ENCODE peak calls at places on chromosomes 1 and 21, in four cellular contexts. X is H1, O is HepG2, N is GM12878. V is an unnamed sample.

GRCh38 chr1:115539061-115539460 is 102.7 kb upstream of the VANGL1 start:
- DNase-seq in X (no peak), O (no peak), N (no peak), V (no peak)

GRCh38 chr1:243930822-243931671 is 81.0 kb upstream of the AKT3 start:
- DNase-seq in X (no peak), O (no peak), N (no peak), V (no peak)

GRCh38 chr1:50027794-50028193 is 4.0 kb upstream of the AGBL4 start:
- DNase-seq in X (no peak), O (no peak), N (no peak), V (no peak)

GRCh38 chr1:1173793-1174415 is at the start of gene TTLL10:
- DNase-seq in X (no peak), O (no peak), N (no peak), V (no peak)

GRCh38 chr1:2129256-2129943 is 65.2 kb downstream of the FAAP20 start:
- DNase-seq in X (no peak), O (no peak), N (no peak), V (no peak)

GRCh38 chr1:66996018-66996682 is 57.8 kb downstream of the SLC35D1 start:
- DNase-seq in X (peak), O (peak), N (peak), V (peak)

GRCh38 chr1:67005068-67005467 is 48.9 kb downstream of the SLC35D1 start:
- DNase-seq in X (no peak), O (no peak), N (no peak), V (no peak)

GRCh38 chr1:20448626-20449215 is 37.3 kb downstream of the CAMK2N1 start:
- DNase-seq in X (no peak), O (no peak), N (no peak), V (no peak)

GRCh38 chr1:85815906-85816305 is 107.7 kb upstream of the ZNHIT6 start:
- DNase-seq in X (no peak), O (no peak), N (no peak), V (no peak)

GRCh38 chr1:224203243-224204016 is 20.4 kb downstream of the DEGS1 start:
- DNase-seq in X (no peak), O (no peak), N (peak), V (no peak)

GRCh38 chr21:44021064-44021463 is 9.0 kb downstream of the TRAPPC10 start:
- DNase-seq in X (no peak), O (peak), N (no peak), V (no peak)

GRCh38 chr1:68958957-68959356 is 462.1 kb upstream of the DEPDC1 start:
- DNase-seq in X (no peak), O (no peak), N (no peak), V (no peak)

GRCh38 chr1:118987431-118988185 is 535 bp downstream of the TBX15 start:
- DNase-seq in X (no peak), O (no peak), N (no peak), V (no peak)

GRCh38 chr1:160375788-160376524 is 9.1 kb downstream of the NHLH1 start:
- DNase-seq in X (no peak), O (peak), N (no peak), V (no peak)

GRCh38 chr21:16422702-16423101 is 692.9 kb downstream of the USP25 start:
- DNase-seq in X (no peak), O (no peak), N (no peak), V (no peak)

GRCh38 chr1:232655746-232656085 is 25.8 kb upstream of the SIPA1L2 start:
- DNase-seq in X (no peak), O (no peak), N (no peak), V (no peak)

GRCh38 chr1:232650433-232650832 is 20.5 kb upstream of the SIPA1L2 start:
- DNase-seq in X (no peak), O (no peak), N (no peak), V (no peak)

GRCh38 chr1:232657426-232657825 is 27.5 kb upstream of the SIPA1L2 start:
- DNase-seq in X (no peak), O (no peak), N (no peak), V (no peak)

GRCh38 chr1:232655041-232655745 is 25.3 kb upstream of the SIPA1L2 start:
- DNase-seq in X (no peak), O (no peak), N (peak), V (no peak)
- TF ChIP-seq SP1 in X (no peak), O (no peak), N (no peak), V (no peak)

GRCh38 chr1:27393641-27394281 is 1.3 kb downstream of the GPR3 start:
- DNase-seq in X (no peak), O (no peak), N (no peak), V (no peak)
- TF ChIP-seq SUZ12 in X (no peak), O (no peak), N (no peak), V (no peak)

GRCh38 chr1:77687519-77687906 is 5.1 kb upstream of the ZZZ3 start:
- DNase-seq in X (peak), O (peak), N (no peak), V (no peak)
- TF ChIP-seq SP1 in X (no peak), O (no peak), N (no peak), V (no peak)

GRCh38 chr1:32991819-32992488 is 27.3 kb upstream of the RNF19B start:
- DNase-seq in X (no peak), O (no peak), N (no peak), V (no peak)

GRCh38 chr1:32988665-32989064 is 24.1 kb upstream of the RNF19B start:
- DNase-seq in X (no peak), O (no peak), N (no peak), V (no peak)

GRCh38 chr1:32990887-32991286 is 26.3 kb upstream of the RNF19B start:
- DNase-seq in X (no peak), O (no peak), N (no peak), V (no peak)

GRCh38 chr1:32991386-32991785 is 26.8 kb upstream of the RNF19B start:
- DNase-seq in X (no peak), O (no peak), N (no peak), V (no peak)

DNA sequence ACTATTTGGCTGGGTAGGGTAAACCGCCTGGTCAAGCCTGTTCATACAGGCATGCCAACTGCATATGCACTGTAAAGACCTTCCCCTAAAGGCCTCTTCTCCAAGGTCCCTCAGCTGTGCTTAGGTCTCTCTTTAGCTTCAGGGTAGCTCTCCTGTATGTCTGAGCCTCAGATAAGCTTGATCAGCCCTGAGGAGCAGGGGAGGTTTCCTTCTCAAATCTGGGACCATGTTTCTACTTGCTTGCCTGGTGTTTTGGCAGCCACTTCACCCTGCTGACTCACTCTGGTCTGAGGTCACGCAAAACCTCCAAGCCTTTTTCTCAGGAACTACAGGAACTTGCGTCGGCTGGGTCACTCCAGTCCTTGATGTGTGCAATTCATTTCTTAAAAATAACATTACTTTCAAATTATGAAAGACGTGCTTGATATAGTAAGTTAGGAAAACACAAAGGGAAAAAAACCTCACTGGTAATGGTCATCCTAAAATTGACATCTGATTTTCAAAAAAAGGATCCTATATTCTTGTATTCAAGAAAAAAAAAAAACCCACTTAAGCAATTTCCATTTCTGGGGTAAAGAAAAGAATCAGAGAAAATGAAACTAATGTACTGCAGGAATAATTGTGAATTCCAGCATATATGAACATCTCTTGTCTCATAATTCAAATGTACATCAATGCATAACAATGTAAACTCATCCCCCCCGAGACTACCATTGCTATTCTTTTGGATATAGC is 24.7 kb upstream of the RNF19B start:
- DNase-seq in X (no peak), O (no peak), N (no peak), V (no peak)
- TF ChIP-seq SUZ12 in X (no peak), O (no peak), N (no peak), V (no peak)

DNA sequence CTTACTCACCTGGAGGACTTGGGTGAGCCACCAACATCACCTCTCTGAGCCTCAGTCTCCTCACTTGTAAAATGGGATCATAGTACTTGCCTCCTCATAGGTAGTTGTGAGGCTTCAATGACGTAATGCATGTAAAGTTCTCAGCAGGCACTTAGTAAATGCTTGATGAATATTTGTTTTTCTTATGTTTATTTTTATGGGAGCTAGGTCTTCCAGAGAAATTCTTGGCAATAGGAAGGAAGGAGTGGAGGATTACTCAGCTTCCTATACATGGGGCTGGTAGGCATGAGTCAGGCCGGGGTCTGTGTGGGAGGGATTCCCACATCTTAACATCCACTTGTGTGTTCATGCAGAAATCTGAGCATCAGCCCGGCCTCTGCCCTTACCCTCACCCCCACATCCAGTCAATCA is 95.4 kb upstream of the USP24 start:
- DNase-seq in X (no peak), O (no peak), N (no peak), V (no peak)
- TF ChIP-seq SP1 in X (no peak), O (no peak), N (no peak), V (no peak)

GRCh38 chr1:232726048-232726779 is 79.0 kb upstream of the MAP10 start:
- DNase-seq in X (no peak), O (no peak), N (no peak), V (no peak)
- TF ChIP-seq SUZ12 in X (no peak), O (no peak), N (no peak), V (no peak)

GRCh38 chr1:38919075-38919474 is 22.6 kb downstream of the RHBDL2 start:
- DNase-seq in X (no peak), O (peak), N (no peak), V (no peak)
- TF ChIP-seq SP1 in X (no peak), O (no peak), N (no peak), V (no peak)

GRCh38 chr21:42781981-42782722 is 97.2 kb downstream of the WDR4 start:
- DNase-seq in X (no peak), O (no peak), N (no peak), V (no peak)

GRCh38 chr21:42782723-42783247 is 96.6 kb downstream of the WDR4 start:
- DNase-seq in X (no peak), O (no peak), N (no peak), V (no peak)

GRCh38 chr21:42785666-42786427 is 93.5 kb downstream of the WDR4 start:
- DNase-seq in X (no peak), O (no peak), N (no peak), V (no peak)

GRCh38 chr21:42784896-42785451 is 94.4 kb downstream of the WDR4 start:
- DNase-seq in X (no peak), O (no peak), N (no peak), V (no peak)

GRCh38 chr21:42784276-42784675 is 95.1 kb downstream of the WDR4 start:
- DNase-seq in X (no peak), O (no peak), N (no peak), V (no peak)
- TF ChIP-seq SUZ12 in X (no peak), O (no peak), N (no peak), V (no peak)

DNA sequence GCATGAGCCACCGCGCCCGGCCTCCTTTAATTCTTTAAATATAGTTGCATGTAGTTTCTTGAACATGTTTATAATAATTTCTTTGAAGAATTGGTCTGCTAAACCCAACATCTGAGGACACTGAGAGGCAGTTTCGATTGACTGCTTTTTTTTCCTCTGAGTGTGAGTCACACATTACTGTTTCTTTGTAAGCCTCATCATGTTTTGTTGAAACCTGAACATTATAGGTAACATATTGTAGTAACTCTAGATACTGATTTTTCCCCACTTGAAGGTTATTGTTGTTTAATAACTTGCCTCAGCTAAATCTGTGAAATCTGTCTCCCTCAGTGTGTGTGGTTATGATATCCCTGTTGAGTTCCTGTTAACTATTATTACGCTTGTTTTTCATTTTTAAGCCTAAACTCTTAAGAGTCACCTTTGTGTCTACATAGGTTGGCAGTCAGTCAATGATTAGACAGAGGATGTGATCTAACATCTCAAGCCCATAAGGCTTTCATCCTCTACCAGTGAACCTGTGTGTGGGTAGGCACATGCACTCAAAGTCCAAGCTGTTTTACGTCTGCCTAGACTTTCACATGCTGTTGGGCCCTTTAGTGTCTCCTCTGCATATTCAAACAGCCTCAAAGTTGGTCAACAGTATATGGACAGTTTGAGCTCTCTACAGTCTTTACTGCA is 155.5 kb downstream of the KCNH1 start:
- DNase-seq in X (no peak), O (no peak), N (no peak), V (no peak)
- TF ChIP-seq SP1 in X (no peak), O (no peak), N (no peak), V (no peak)